ENCODE peak calls at places on chromosomes 11 and 22, in five cellular contexts. One of them, this sample, is unnamed.

GRCh38 chr22:24989541-24989951 is 37.0 kb downstream of the KIAA1671 start:
- DNase-seq in K562: no peak
- DNase-seq in GM23338: no peak
- DNase-seq in H1: no peak
- DNase-seq in HepG2: no peak
- DNase-seq in this sample: no peak

GRCh38 chr11:120012245-120012644 is 125.7 kb downstream of the TRIM29 start:
- DNase-seq in K562: no peak
- DNase-seq in GM23338: no peak
- DNase-seq in H1: no peak
- DNase-seq in HepG2: no peak
- DNase-seq in this sample: no peak

GRCh38 chr22:37625737-37626136 is 13.7 kb upstream of the SH3BP1 start:
- DNase-seq in K562: no peak
- DNase-seq in GM23338: no peak
- DNase-seq in H1: no peak
- DNase-seq in HepG2: no peak
- DNase-seq in this sample: no peak

GRCh38 chr22:45671783-45672563 is at the start of gene ATXN10:
- DNase-seq in K562: peak
- DNase-seq in GM23338: no peak
- DNase-seq in H1: peak
- DNase-seq in HepG2: peak
- DNase-seq in this sample: peak

GRCh38 chr11:72975778-72976520 is 161.7 kb downstream of the ATG16L2 start:
- DNase-seq in K562: no peak
- DNase-seq in GM23338: no peak
- DNase-seq in H1: no peak
- DNase-seq in HepG2: peak
- DNase-seq in this sample: no peak

GRCh38 chr11:64234840-64235379 is 526 bp downstream of the VEGFB start:
- DNase-seq in K562: peak
- DNase-seq in GM23338: peak
- DNase-seq in H1: no peak
- DNase-seq in HepG2: no peak
- DNase-seq in this sample: peak

GRCh38 chr11:10761085-10761698 is 10.1 kb downstream of the CTR9 start:
- DNase-seq in K562: no peak
- DNase-seq in GM23338: no peak
- DNase-seq in H1: no peak
- DNase-seq in HepG2: peak
- DNase-seq in this sample: no peak

GRCh38 chr22:24951942-24952836 is at the start of gene KIAA1671:
- DNase-seq in K562: peak
- DNase-seq in GM23338: peak
- DNase-seq in H1: peak
- DNase-seq in HepG2: peak
- DNase-seq in this sample: peak

GRCh38 chr22:25900880-25901279 is 158.9 kb downstream of the MYO18B start:
- DNase-seq in K562: peak
- DNase-seq in GM23338: peak
- DNase-seq in H1: no peak
- DNase-seq in HepG2: no peak
- DNase-seq in this sample: no peak

GRCh38 chr11:116648229-116649174 is 124.3 kb downstream of the BUD13 start:
- DNase-seq in K562: no peak
- DNase-seq in GM23338: no peak
- DNase-seq in H1: no peak
- DNase-seq in HepG2: no peak
- DNase-seq in this sample: no peak

GRCh38 chr11:36069576-36070214 is 125.8 kb downstream of the LDLRAD3 start:
- DNase-seq in K562: no peak
- DNase-seq in GM23338: peak
- DNase-seq in H1: peak
- DNase-seq in HepG2: no peak
- DNase-seq in this sample: peak

GRCh38 chr22:37228106-37229011 is 15.7 kb downstream of the RAC2 start:
- DNase-seq in K562: no peak
- DNase-seq in GM23338: no peak
- DNase-seq in H1: no peak
- DNase-seq in HepG2: no peak
- DNase-seq in this sample: no peak

GRCh38 chr11:69967484-69967883 is 110.6 kb upstream of the ANO1 start:
- DNase-seq in K562: no peak
- DNase-seq in GM23338: no peak
- DNase-seq in H1: no peak
- DNase-seq in HepG2: no peak
- DNase-seq in this sample: no peak

GRCh38 chr11:115197031-115197430 is 307.2 kb downstream of the CADM1 start:
- DNase-seq in K562: no peak
- DNase-seq in GM23338: no peak
- DNase-seq in H1: no peak
- DNase-seq in HepG2: no peak
- DNase-seq in this sample: no peak

GRCh38 chr22:24816841-24817240 is 10.8 kb downstream of the SGSM1 start:
- DNase-seq in K562: no peak
- DNase-seq in GM23338: no peak
- DNase-seq in H1: no peak
- DNase-seq in HepG2: no peak
- DNase-seq in this sample: no peak

GRCh38 chr11:66085071-66085470 is 15.0 kb downstream of the PACS1 start:
- DNase-seq in K562: no peak
- DNase-seq in GM23338: no peak
- DNase-seq in H1: no peak
- DNase-seq in HepG2: no peak
- DNase-seq in this sample: no peak

GRCh38 chr22:47407626-47408025 is 645.2 kb downstream of the TBC1D22A start:
- DNase-seq in K562: no peak
- DNase-seq in GM23338: no peak
- DNase-seq in H1: no peak
- DNase-seq in HepG2: no peak
- DNase-seq in this sample: no peak

GRCh38 chr11:120132645-120133185 is 5.2 kb downstream of the TRIM29 start:
- DNase-seq in K562: no peak
- DNase-seq in GM23338: no peak
- DNase-seq in H1: no peak
- DNase-seq in HepG2: no peak
- DNase-seq in this sample: no peak

GRCh38 chr22:23566716-23567475 is 13.2 kb downstream of the IGLL1 start:
- DNase-seq in K562: no peak
- DNase-seq in GM23338: no peak
- DNase-seq in H1: no peak
- DNase-seq in HepG2: no peak
- DNase-seq in this sample: no peak

GRCh38 chr22:37148031-37148651 is 1.6 kb downstream of the IL2RB start:
- DNase-seq in K562: no peak
- DNase-seq in GM23338: no peak
- DNase-seq in H1: no peak
- DNase-seq in HepG2: no peak
- DNase-seq in this sample: no peak

GRCh38 chr11:112355726-112356125 is 95.1 kb upstream of the PLET1 start:
- DNase-seq in K562: peak
- DNase-seq in GM23338: peak
- DNase-seq in H1: peak
- DNase-seq in HepG2: no peak
- DNase-seq in this sample: peak

GRCh38 chr11:86741489-86742435 is 58.6 kb upstream of the PRSS23 start:
- DNase-seq in K562: no peak
- DNase-seq in GM23338: no peak
- DNase-seq in H1: no peak
- DNase-seq in HepG2: peak
- DNase-seq in this sample: no peak

GRCh38 chr11:34337016-34337415 is 20.8 kb downstream of the ABTB2 start:
- DNase-seq in K562: no peak
- DNase-seq in GM23338: no peak
- DNase-seq in H1: no peak
- DNase-seq in HepG2: no peak
- DNase-seq in this sample: no peak

GRCh38 chr22:23179381-23180294 is 671 bp upstream of the BCR start:
- DNase-seq in K562: peak
- DNase-seq in GM23338: peak
- DNase-seq in H1: no peak
- DNase-seq in HepG2: no peak
- DNase-seq in this sample: no peak

GRCh38 chr22:29817724-29818123 is 20.4 kb downstream of the ASCC2 start:
- DNase-seq in K562: no peak
- DNase-seq in GM23338: no peak
- DNase-seq in H1: no peak
- DNase-seq in HepG2: no peak
- DNase-seq in this sample: no peak

GRCh38 chr11:65571420-65571819 is 918 bp upstream of the FAM89B start:
- DNase-seq in K562: peak
- DNase-seq in GM23338: no peak
- DNase-seq in H1: no peak
- DNase-seq in HepG2: no peak
- DNase-seq in this sample: no peak

GRCh38 chr11:114683007-114683406 is 4.7 kb downstream of the NXPE2 start:
- DNase-seq in K562: no peak
- DNase-seq in GM23338: peak
- DNase-seq in H1: no peak
- DNase-seq in HepG2: no peak
- DNase-seq in this sample: no peak

GRCh38 chr11:116472661-116473060 is 300.1 kb downstream of the BUD13 start:
- DNase-seq in K562: no peak
- DNase-seq in GM23338: no peak
- DNase-seq in H1: no peak
- DNase-seq in HepG2: no peak
- DNase-seq in this sample: no peak

GRCh38 chr11:64007629-64008282 is 21.5 kb downstream of the OTUB1 start:
- DNase-seq in K562: peak
- DNase-seq in GM23338: peak
- DNase-seq in H1: no peak
- DNase-seq in HepG2: peak
- DNase-seq in this sample: peak

GRCh38 chr22:37623075-37624016 is 14.7 kb downstream of the GGA1 start:
- DNase-seq in K562: peak
- DNase-seq in GM23338: peak
- DNase-seq in H1: no peak
- DNase-seq in HepG2: peak
- DNase-seq in this sample: peak

GRCh38 chr11:724063-724732 is 18.2 kb downstream of the EPS8L2 start:
- DNase-seq in K562: peak
- DNase-seq in GM23338: peak
- DNase-seq in H1: no peak
- DNase-seq in HepG2: no peak
- DNase-seq in this sample: peak

GRCh38 chr22:22978637-22979036 is 91.0 kb downstream of the IGLL5 start:
- DNase-seq in K562: no peak
- DNase-seq in GM23338: no peak
- DNase-seq in H1: no peak
- DNase-seq in HepG2: no peak
- DNase-seq in this sample: no peak

GRCh38 chr11:30314625-30315024 is 8.3 kb upstream of the ARL14EP start:
- DNase-seq in K562: no peak
- DNase-seq in GM23338: peak
- DNase-seq in H1: no peak
- DNase-seq in HepG2: no peak
- DNase-seq in this sample: no peak

GRCh38 chr22:42901790-42902508 is 44.9 kb upstream of the ARFGAP3 start:
- DNase-seq in K562: no peak
- DNase-seq in GM23338: peak
- DNase-seq in H1: no peak
- DNase-seq in HepG2: no peak
- DNase-seq in this sample: no peak

GRCh38 chr11:118625036-118625690 is 17.7 kb downstream of the PHLDB1 start:
- DNase-seq in K562: no peak
- DNase-seq in GM23338: no peak
- DNase-seq in H1: no peak
- DNase-seq in HepG2: no peak
- DNase-seq in this sample: no peak

GRCh38 chr11:76234704-76235232 is 28.5 kb upstream of the WNT11 start:
- DNase-seq in K562: no peak
- DNase-seq in GM23338: no peak
- DNase-seq in H1: no peak
- DNase-seq in HepG2: no peak
- DNase-seq in this sample: no peak

GRCh38 chr11:17531071-17531817 is 13.0 kb downstream of the USH1C start:
- DNase-seq in K562: no peak
- DNase-seq in GM23338: no peak
- DNase-seq in H1: no peak
- DNase-seq in HepG2: no peak
- DNase-seq in this sample: no peak
- TF ChIP-seq CREB1 in K562: no peak
- TF ChIP-seq CREB1 in GM23338: no peak
- TF ChIP-seq CREB1 in H1: no peak
- TF ChIP-seq CREB1 in HepG2: no peak
- TF ChIP-seq CREB1 in this sample: no peak

GRCh38 chr11:8100605-8101004 is 19.6 kb downstream of the TUB start:
- DNase-seq in K562: no peak
- DNase-seq in GM23338: no peak
- DNase-seq in H1: no peak
- DNase-seq in HepG2: no peak
- DNase-seq in this sample: no peak
- TF ChIP-seq CREB1 in K562: no peak
- TF ChIP-seq CREB1 in GM23338: no peak
- TF ChIP-seq CREB1 in H1: no peak
- TF ChIP-seq CREB1 in HepG2: no peak
- TF ChIP-seq CREB1 in this sample: no peak

GRCh38 chr11:130431337-130431773 is 2.9 kb upstream of the ADAMTS8 start:
- DNase-seq in K562: peak
- DNase-seq in GM23338: peak
- DNase-seq in H1: peak
- DNase-seq in HepG2: peak
- DNase-seq in this sample: peak
- TF ChIP-seq CREB1 in K562: no peak
- TF ChIP-seq CREB1 in GM23338: no peak
- TF ChIP-seq CREB1 in H1: no peak
- TF ChIP-seq CREB1 in HepG2: no peak
- TF ChIP-seq CREB1 in this sample: no peak

GRCh38 chr11:2453436-2453835 is 8.6 kb downstream of the KCNQ1 start:
- DNase-seq in K562: no peak
- DNase-seq in GM23338: no peak
- DNase-seq in H1: no peak
- DNase-seq in HepG2: no peak
- DNase-seq in this sample: no peak
- TF ChIP-seq CREB1 in K562: no peak
- TF ChIP-seq CREB1 in GM23338: no peak
- TF ChIP-seq CREB1 in H1: no peak
- TF ChIP-seq CREB1 in HepG2: no peak
- TF ChIP-seq CREB1 in this sample: no peak

DNA sequence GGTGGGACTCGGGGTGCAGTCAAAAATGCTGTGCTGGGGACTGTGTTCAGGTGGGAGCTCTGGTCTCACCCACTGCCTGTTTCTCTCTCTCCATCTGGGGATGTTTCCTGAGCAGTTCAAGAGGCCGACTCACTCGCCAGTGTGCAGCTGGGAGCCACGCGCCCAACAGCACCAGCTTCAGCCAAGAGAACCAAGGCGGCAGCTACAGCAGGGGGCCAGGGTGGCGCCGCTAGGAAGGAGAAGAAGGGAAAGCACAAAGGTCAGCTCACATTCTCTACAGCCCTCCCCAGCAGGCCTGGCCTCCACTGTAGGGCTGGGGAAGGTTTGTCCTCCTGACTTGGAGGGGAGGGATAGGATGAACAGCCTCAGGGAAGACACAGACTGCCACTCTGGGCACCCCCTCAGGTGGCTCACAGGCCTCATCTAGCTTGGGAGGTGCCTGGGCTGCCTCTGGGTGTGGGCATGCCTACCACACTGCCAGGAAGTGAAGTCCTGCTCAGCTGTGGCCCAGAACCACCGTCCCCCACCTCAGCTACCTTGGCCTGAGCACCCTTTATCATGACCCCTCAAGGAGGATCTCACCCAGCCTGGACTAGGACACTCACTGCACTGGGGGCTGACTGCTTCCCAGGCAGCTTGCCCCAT is 13.0 kb downstream of the TUB start:
- DNase-seq in K562: no peak
- DNase-seq in GM23338: no peak
- DNase-seq in H1: no peak
- DNase-seq in HepG2: no peak
- DNase-seq in this sample: no peak
- TF ChIP-seq CREB1 in K562: no peak
- TF ChIP-seq CREB1 in GM23338: no peak
- TF ChIP-seq CREB1 in H1: no peak
- TF ChIP-seq CREB1 in HepG2: no peak
- TF ChIP-seq CREB1 in this sample: no peak